ENCODE peak calls at places on chromosomes 16 and 17, in ten cellular contexts. U, X, D, V, Y, Z, G, H, F and B are unnamed samples.
A peak's percentile ranks its signal among the peaks of the same experiment; 100 is the strongest.

GRCh38 chr16:49287572-49287971 is 5.9 kb upstream of the CBLN1 start:
- DNase-seq in U (no peak), Z (no peak), V (no peak), D (no peak), H (no peak), F (no peak), G (no peak), Y (no peak), X (no peak), B (no peak)

GRCh38 chr16:10562361-10562899 is 18.0 kb downstream of the EMP2 start:
- DNase-seq in H (no peak), G (no peak), V (no peak), F (no peak), X (no peak), D (no peak), Y (no peak), U (no peak), Z (no peak), B (peak; percentile 37)

GRCh38 chr17:78956254-78956653 is 23.5 kb downstream of the LGALS3BP start:
- DNase-seq in X (no peak), H (no peak), Z (no peak), U (no peak), G (no peak), F (no peak), D (no peak), Y (no peak), V (no peak), B (no peak)

GRCh38 chr16:3966681-3967080 is 86.2 kb upstream of the CREBBP start:
- DNase-seq in G (no peak), D (no peak), X (no peak), Z (no peak), H (no peak), U (no peak), V (no peak), F (no peak), Y (no peak), B (no peak)

GRCh38 chr16:85413713-85414663 is 199.1 kb upstream of the GSE1 start:
- DNase-seq in F (no peak), Y (no peak), G (no peak), U (peak; percentile 58), V (no peak), D (no peak), H (no peak), Z (no peak), X (no peak), B (no peak)

GRCh38 chr17:8426802-8427201 is 8.9 kb upstream of the NDEL1 start:
- DNase-seq in X (no peak), Y (no peak), V (no peak), F (no peak), U (no peak), G (no peak), Z (no peak), D (no peak), H (no peak), B (no peak)

GRCh38 chr17:49616546-49617205 is 41.0 kb downstream of the NXPH3 start:
- DNase-seq in D (no peak), U (peak; percentile 94), H (no peak), Y (no peak), F (peak; percentile 60), G (no peak), V (no peak), X (no peak), Z (peak; percentile 71), B (peak; percentile 18)

GRCh38 chr16:66858740-66859396 is 14.7 kb downstream of the CA7 start:
- DNase-seq in H (no peak), G (no peak), X (no peak), F (peak; percentile 61), U (peak; percentile 76), Y (no peak), V (peak; percentile 61), Z (no peak), D (no peak), B (peak; percentile 78)

GRCh38 chr16:47461598-47462266 is 601 bp downstream of the PHKB start:
- DNase-seq in Z (no peak), U (no peak), X (no peak), G (no peak), H (peak; percentile 2), D (no peak), Y (peak; percentile 41), V (peak; percentile 65), F (no peak), B (peak; percentile 41)